ENCODE peak calls at places on chromosomes 4 and X, in six cellular contexts. W, F, K, N, X and O are unnamed samples.

GRCh38 chr4:74104145-74104544 is 5.2 kb upstream of the CXCL2 start:
- DNase-seq in W (no peak), F (no peak), K (no peak), N (no peak), X (no peak), O (no peak)

GRCh38 chrX:78199851-78200250 is 60.4 kb upstream of the TAF9B start:
- DNase-seq in W (peak), F (no peak), K (no peak), N (no peak), X (no peak), O (no peak)

GRCh38 chr4:3676907-3677495 is 89.2 kb upstream of the ADRA2C start:
- DNase-seq in W (no peak), F (no peak), K (no peak), N (no peak), X (no peak), O (no peak)

GRCh38 chr4:152996672-152997071 is 60.5 kb downstream of the FHDC1 start:
- DNase-seq in W (no peak), F (no peak), K (no peak), N (no peak), X (no peak), O (no peak)

GRCh38 chr4:1614049-1614448 is 70.1 kb downstream of the FAM53A start:
- DNase-seq in W (no peak), F (no peak), K (no peak), N (no peak), X (no peak), O (no peak)

GRCh38 chr4:28557755-28558154 is 1697.1 kb downstream of the STIM2 start:
- DNase-seq in W (no peak), F (no peak), K (peak), N (no peak), X (no peak), O (no peak)

GRCh38 chr4:47534772-47535171 is 49.7 kb downstream of the ATP10D start:
- DNase-seq in W (no peak), F (no peak), K (no peak), N (no peak), X (no peak), O (no peak)

GRCh38 chr4:51963871-51964513 is 56.2 kb downstream of the LRRC66 start:
- DNase-seq in W (no peak), F (no peak), K (no peak), N (no peak), X (no peak), O (no peak)

GRCh38 chr4:90419124-90419711 is 292.0 kb downstream of the CCSER1 start:
- DNase-seq in W (peak), F (no peak), K (no peak), N (no peak), X (no peak), O (no peak)

GRCh38 chrX:74924449-74925209 is 623 bp downstream of the NEXMIF start:
- DNase-seq in W (no peak), F (no peak), K (no peak), N (no peak), X (no peak), O (peak)

GRCh38 chrX:106302304-106302703 is 134.2 kb downstream of the PWWP3B start:
- DNase-seq in W (no peak), F (no peak), K (no peak), N (no peak), X (no peak), O (no peak)

DNA sequence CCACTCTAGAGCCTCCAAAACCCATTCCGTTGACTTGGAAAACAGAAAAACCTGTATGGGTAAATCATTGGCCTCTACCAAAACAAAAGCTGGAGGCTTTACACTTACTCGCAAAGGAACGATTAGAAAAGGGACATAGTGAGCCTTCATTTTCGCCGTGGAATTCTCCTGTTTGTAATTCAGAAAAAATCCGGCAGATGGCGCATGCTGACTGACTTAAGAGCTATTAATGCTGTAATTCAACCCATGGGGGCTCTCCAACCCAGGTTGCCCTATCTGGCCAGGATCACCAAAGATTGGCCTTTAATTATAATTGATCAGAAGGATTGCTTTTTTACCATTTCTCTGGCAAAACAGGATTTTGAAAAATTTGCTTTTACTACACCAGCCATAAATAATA is 60.8 kb downstream of the ZNF732 start:
- DNase-seq in W (no peak), F (peak), K (no peak), N (no peak), X (no peak), O (peak)
- TF ChIP-seq CTCF in W (peak), F (peak), K (no peak), N (peak), X (no peak), O (peak)

GRCh38 chrX:26915064-26915463 is 548.1 kb downstream of the PPP4R3C start:
- DNase-seq in W (no peak), F (no peak), K (no peak), N (no peak), X (no peak), O (no peak)
- TF ChIP-seq CTCF in W (no peak), F (no peak), K (no peak), N (no peak), X (no peak), O (no peak)

DNA sequence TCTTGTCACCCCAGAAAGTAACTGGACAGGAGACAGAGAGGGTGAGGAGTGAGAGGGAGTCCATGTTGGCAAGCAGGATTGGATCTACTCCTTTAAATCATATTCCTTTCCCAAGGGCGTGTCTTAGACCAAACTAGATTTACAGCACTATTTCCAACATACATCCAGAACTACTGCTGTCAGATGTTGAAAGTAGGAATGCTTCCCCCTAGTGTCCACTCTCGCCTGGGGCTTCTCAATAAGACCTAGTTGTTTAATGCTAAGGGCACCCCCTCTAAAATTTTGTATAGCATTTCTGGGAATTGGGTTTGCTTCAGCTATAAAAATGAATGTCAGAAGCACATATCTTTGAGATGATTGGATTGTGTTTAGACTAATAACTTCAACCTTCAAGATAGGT is 13.3 kb downstream of the OFD1 start:
- DNase-seq in W (peak), F (peak), K (peak), N (no peak), X (peak), O (no peak)
- TF ChIP-seq CTCF in W (peak), F (peak), K (peak), N (peak), X (peak), O (peak)

GRCh38 chr4:76954489-76954888 is 4.9 kb downstream of the SEPTIN11 start:
- DNase-seq in W (no peak), F (no peak), K (no peak), N (no peak), X (no peak), O (no peak)
- TF ChIP-seq CTCF in W (no peak), F (no peak), K (no peak), N (no peak), X (no peak), O (no peak)